ENCODE peak calls at places on chromosome 7, in six cellular contexts. T is spleen, S is lower lobe of right lung, I is cardiac muscle cell, G is tibial artery, J is left ventricle myocardium inferior. L is an unnamed sample.

GRCh38 chr7:74362262-74362661 is 73.1 kb downstream of the CLIP2 start:
- DNase-seq in T (no peak), S (no peak), I (no peak), G (no peak), J (no peak), L (no peak)

GRCh38 chr7:106715730-106716129 is 54.8 kb upstream of the CCDC71L start:
- DNase-seq in T (no peak), S (no peak), I (no peak), G (no peak), J (no peak), L (no peak)

GRCh38 chr7:17347426-17347825 is 49.0 kb downstream of the AHR start:
- DNase-seq in T (no peak), S (no peak), I (no peak), G (no peak), J (no peak), L (no peak)

GRCh38 chr7:158869876-158870275 is 13.5 kb downstream of the DYNC2I1 start:
- DNase-seq in T (no peak), S (no peak), I (no peak), G (no peak), J (no peak), L (no peak)

GRCh38 chr7:134750083-134751062 is 29.1 kb upstream of the CALD1 start:
- DNase-seq in T (no peak), S (no peak), I (peak; percentile 70), G (peak; percentile 52), J (no peak), L (peak; percentile 64)

GRCh38 chr7:74365320-74366022 is 76.3 kb downstream of the CLIP2 start:
- DNase-seq in T (no peak), S (no peak), I (peak; percentile 94), G (peak; percentile 68), J (peak; percentile 54), L (peak; percentile 97)

GRCh38 chr7:41425926-41426325 is 277.0 kb downstream of the INHBA start:
- DNase-seq in T (no peak), S (no peak), I (no peak), G (no peak), J (no peak), L (no peak)

GRCh38 chr7:24816868-24817267 is 59.6 kb upstream of the GSDME start:
- DNase-seq in T (no peak), S (no peak), I (no peak), G (no peak), J (no peak), L (no peak)

GRCh38 chr7:115748123-115748738 is 282.3 kb downstream of the TFEC start:
- DNase-seq in T (no peak), S (no peak), I (no peak), G (no peak), J (no peak), L (no peak)

GRCh38 chr7:137878333-137878961 is 31.7 kb upstream of the DGKI start:
- DNase-seq in T (peak; percentile 81), S (peak; percentile 56), I (no peak), G (peak; percentile 75), J (peak; percentile 79), L (peak; percentile 54)

GRCh38 chr7:98400538-98401427 is at the start of gene BAIAP2L1:
- DNase-seq in T (peak; percentile 93), S (peak; percentile 93), I (peak; percentile 96), G (no peak), J (peak; percentile 76), L (peak; percentile 80)

GRCh38 chr7:75042299-75042698 is 31.3 kb downstream of the RCC1L start:
- DNase-seq in T (no peak), S (no peak), I (no peak), G (peak; percentile 31), J (no peak), L (no peak)

GRCh38 chr7:113774182-113774807 is 144.5 kb downstream of the PPP1R3A start:
- DNase-seq in T (no peak), S (no peak), I (peak; percentile 75), G (no peak), J (no peak), L (peak; percentile 13)

GRCh38 chr7:83643754-83644153 is 5.2 kb downstream of the SEMA3E start:
- DNase-seq in T (no peak), S (no peak), I (no peak), G (no peak), J (no peak), L (no peak)

GRCh38 chr7:134905375-134905774 is 80.9 kb upstream of the AGBL3 start:
- DNase-seq in T (no peak), S (no peak), I (no peak), G (peak; percentile 80), J (peak; percentile 31), L (no peak)

GRCh38 chr7:77917500-77918262 is 119.1 kb downstream of the PHTF2 start:
- DNase-seq in T (no peak), S (no peak), I (no peak), G (no peak), J (no peak), L (no peak)

GRCh38 chr7:123210986-123211385 is 11.2 kb upstream of the SLC13A1 start:
- DNase-seq in T (no peak), S (no peak), I (no peak), G (no peak), J (no peak), L (no peak)

GRCh38 chr7:47576031-47576908 is 5.6 kb downstream of the TNS3 start:
- DNase-seq in T (no peak), S (no peak), I (no peak), G (peak; percentile 72), J (peak; percentile 78), L (peak; percentile 74)

GRCh38 chr7:50142421-50143113 is 49.5 kb upstream of the ZPBP start:
- DNase-seq in T (no peak), S (no peak), I (peak; percentile 43), G (no peak), J (no peak), L (no peak)

GRCh38 chr7:33809218-33809617 is 96.1 kb upstream of the BMPER start:
- DNase-seq in T (no peak), S (no peak), I (no peak), G (no peak), J (no peak), L (no peak)

GRCh38 chr7:94595717-94596116 is 60.2 kb downstream of the SGCE start:
- DNase-seq in T (no peak), S (no peak), I (no peak), G (no peak), J (no peak), L (no peak)

GRCh38 chr7:87218941-87219544 is 489 bp downstream of the TMEM243 start:
- DNase-seq in T (peak; percentile 89), S (peak; percentile 90), I (peak; percentile 50), G (peak; percentile 78), J (peak; percentile 55), L (peak; percentile 21)

GRCh38 chr7:108395442-108395841 is 60.8 kb downstream of the NRCAM start:
- DNase-seq in T (no peak), S (no peak), I (no peak), G (no peak), J (no peak), L (no peak)

GRCh38 chr7:30894866-30895408 is 16.7 kb upstream of the AQP1 start:
- DNase-seq in T (no peak), S (no peak), I (no peak), G (no peak), J (no peak), L (no peak)

GRCh38 chr7:135801045-135801693 is 52.6 kb upstream of the FAM180A start:
- DNase-seq in T (no peak), S (no peak), I (peak; percentile 85), G (no peak), J (no peak), L (peak; percentile 62)

GRCh38 chr7:77266162-77266807 is 66.7 kb upstream of the FGL2 start:
- DNase-seq in T (no peak), S (no peak), I (no peak), G (no peak), J (no peak), L (no peak)

GRCh38 chr7:134364619-134365037 is 47.9 kb upstream of the SLC35B4 start:
- DNase-seq in T (no peak), S (no peak), I (no peak), G (no peak), J (no peak), L (no peak)

GRCh38 chr7:141071260-141071854 is 2.5 kb upstream of the TMEM178B start:
- DNase-seq in T (no peak), S (no peak), I (peak; percentile 59), G (no peak), J (peak; percentile 38), L (peak; percentile 87)

GRCh38 chr7:132158841-132159240 is 417.4 kb downstream of the PLXNA4 start:
- DNase-seq in T (no peak), S (no peak), I (no peak), G (no peak), J (no peak), L (no peak)

GRCh38 chr7:91876391-91877133 is 3.9 kb downstream of the MTERF1 start:
- DNase-seq in T (no peak), S (no peak), I (peak; percentile 18), G (no peak), J (no peak), L (no peak)

GRCh38 chr7:139741239-139741638 is 36.6 kb downstream of the HIPK2 start:
- DNase-seq in T (no peak), S (no peak), I (no peak), G (no peak), J (no peak), L (no peak)

GRCh38 chr7:139721417-139721816 is 56.4 kb downstream of the HIPK2 start:
- DNase-seq in T (no peak), S (no peak), I (no peak), G (no peak), J (no peak), L (no peak)

GRCh38 chr7:29019896-29020295 is 61.8 kb upstream of the TRIL start:
- DNase-seq in T (no peak), S (no peak), I (no peak), G (no peak), J (peak; percentile 30), L (no peak)

GRCh38 chr7:146119016-146119415 is 2.4 kb downstream of the CNTNAP2 start:
- DNase-seq in T (no peak), S (no peak), I (no peak), G (no peak), J (no peak), L (no peak)
- TF ChIP-seq CTCF in T (no peak), S (no peak), I (no peak), G (no peak), J (no peak), L (no peak)

GRCh38 chr7:16114633-16115032 is 306.7 kb downstream of the CRPPA start:
- DNase-seq in T (no peak), S (no peak), I (no peak), G (no peak), J (no peak), L (peak; percentile 9)
- TF ChIP-seq CTCF in T (no peak), S (peak; percentile 23), I (peak; percentile 45), G (no peak), J (peak; percentile 62), L (peak; percentile 62)

GRCh38 chr7:69060516-69060915 is 537.8 kb upstream of the AUTS2 start:
- DNase-seq in T (no peak), S (no peak), I (no peak), G (no peak), J (no peak), L (no peak)

GRCh38 chr7:69067397-69067796 is 530.9 kb upstream of the AUTS2 start:
- DNase-seq in T (no peak), S (peak; percentile 57), I (peak; percentile 47), G (no peak), J (no peak), L (peak; percentile 53)

GRCh38 chr7:69062020-69062760 is 536.1 kb upstream of the AUTS2 start:
- DNase-seq in T (no peak), S (no peak), I (no peak), G (no peak), J (no peak), L (no peak)
- TF ChIP-seq CTCF in T (no peak), S (no peak), I (no peak), G (no peak), J (no peak), L (no peak)

GRCh38 chr7:112452102-112452888 is 2.0 kb downstream of the IFRD1 start:
- DNase-seq in T (no peak), S (peak; percentile 48), I (peak; percentile 28), G (peak; percentile 91), J (peak; percentile 26), L (peak; percentile 47)
- TF ChIP-seq CTCF in T (no peak), S (no peak), I (peak; percentile 36), G (no peak), J (no peak), L (peak; percentile 34)